ENCODE peak calls at places on chromosome 7, in four cellular contexts. J is SK-N-SH, E is Panc1, N is transverse colon. A is an unnamed sample. For H3K4me1, the result is how much of the 10 kb centered on the place peaks cover.

GRCh38 chr7:45978010-45978681 is 57.1 kb upstream of the IGFBP3 start:
- DNase-seq in N (no peak), J (no peak), E (peak), A (no peak)

GRCh38 chr7:127146746-127147536 is 105.8 kb downstream of the GRM8 start:
- DNase-seq in J (no peak), N (no peak), E (no peak), A (no peak)

GRCh38 chr7:35652124-35652523 is 42.8 kb downstream of the HERPUD2 start:
- DNase-seq in N (no peak), J (no peak), E (no peak), A (no peak)

GRCh38 chr7:73999664-74000420 is 28.1 kb upstream of the ELN start:
- DNase-seq in E (no peak), N (peak), J (no peak), A (no peak)

GRCh38 chr7:111232249-111233084 is 141.5 kb downstream of the LRRN3 start:
- DNase-seq in J (no peak), E (peak), N (no peak), A (no peak)

GRCh38 chr7:149016876-149017275 is 11.4 kb downstream of the PDIA4 start:
- DNase-seq in N (no peak), J (no peak), E (no peak), A (no peak)

GRCh38 chr7:24715661-24716479 is 41.4 kb downstream of the GSDME start:
- DNase-seq in N (no peak), J (peak), E (peak), A (no peak)

GRCh38 chr7:99096124-99096887 is 47.6 kb downstream of the SMURF1 start:
- DNase-seq in J (no peak), N (no peak), E (no peak), A (no peak)

GRCh38 chr7:101134399-101134980 is 7.6 kb downstream of the SERPINE1 start:
- DNase-seq in E (no peak), N (no peak), J (no peak), A (no peak)

GRCh38 chr7:106704000-106704840 is 43.3 kb upstream of the CCDC71L start:
- DNase-seq in J (no peak), E (no peak), N (no peak), A (no peak)

GRCh38 chr7:127713758-127714157 is 61.8 kb downstream of the SND1 start:
- DNase-seq in N (no peak), J (no peak), E (no peak), A (no peak)

GRCh38 chr7:78127009-78127408 is 328.4 kb downstream of the PHTF2 start:
- DNase-seq in J (no peak), E (no peak), N (no peak), A (no peak)

GRCh38 chr7:44521347-44522095 is 19.6 kb downstream of the NPC1L1 start:
- DNase-seq in J (no peak), N (no peak), E (no peak), A (no peak)

GRCh38 chr7:85186083-85186520 is 754 bp downstream of the SEMA3D start:
- DNase-seq in J (peak), N (peak), E (no peak), A (peak)

GRCh38 chr7:22572937-22573336 is 72.9 kb upstream of the STEAP1B start:
- DNase-seq in N (no peak), J (no peak), E (no peak), A (no peak)

GRCh38 chr7:129373651-129374428 is 60.4 kb upstream of the STRIP2 start:
- DNase-seq in J (no peak), E (no peak), N (no peak), A (no peak)

GRCh38 chr7:12092499-12093130 is 118.5 kb upstream of the TMEM106B start:
- DNase-seq in E (no peak), N (no peak), J (no peak), A (no peak)

GRCh38 chr7:2715341-2716231 is 27.6 kb downstream of the AMZ1 start:
- DNase-seq in J (no peak), E (no peak), N (no peak), A (no peak)
- H3K4me1 ChIP-seq in J (under half), E (under half), N (under half), A (under half)

DNA sequence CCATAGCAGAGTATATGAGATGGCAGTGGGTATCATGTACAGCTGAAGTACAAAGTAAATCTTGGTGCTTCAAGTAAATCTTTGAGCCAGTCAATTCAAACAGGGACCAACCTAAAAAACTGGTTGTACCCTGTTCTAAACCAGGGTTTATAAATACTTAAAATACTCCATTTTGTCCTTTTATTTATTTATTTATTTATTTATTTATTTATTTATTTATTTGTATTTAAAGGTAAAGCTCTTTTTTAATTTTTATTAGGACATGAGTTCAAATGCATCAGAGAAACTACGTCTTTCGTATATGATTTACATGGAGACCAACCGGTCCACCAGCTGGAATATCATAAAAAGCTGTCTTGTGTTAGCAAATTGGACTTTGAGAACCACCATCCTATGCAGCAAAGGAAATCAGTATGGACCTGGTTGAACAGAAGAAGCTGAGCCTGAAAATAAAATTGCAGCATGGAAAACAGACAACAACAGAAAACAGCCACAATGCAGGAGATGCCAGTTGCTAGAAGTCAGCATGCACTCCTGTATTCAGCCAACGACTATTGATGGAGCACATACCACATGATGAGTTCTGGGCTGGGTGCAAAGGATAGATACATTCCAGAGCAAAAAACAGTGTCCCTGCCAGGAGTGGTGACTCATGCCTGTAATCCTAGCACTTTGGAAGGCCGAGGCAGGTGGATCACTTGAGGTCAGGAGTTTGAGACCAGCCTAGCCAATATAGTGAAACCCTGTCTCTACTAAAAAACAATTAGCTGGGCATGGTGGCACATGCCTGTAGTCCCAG is 60.0 kb downstream of the PLXNA4 start:
- DNase-seq in J (no peak), E (no peak), N (no peak), A (no peak)
- TF ChIP-seq POLR2AphosphoS5 in J (no peak), E (no peak), N (no peak), A (no peak)

DNA sequence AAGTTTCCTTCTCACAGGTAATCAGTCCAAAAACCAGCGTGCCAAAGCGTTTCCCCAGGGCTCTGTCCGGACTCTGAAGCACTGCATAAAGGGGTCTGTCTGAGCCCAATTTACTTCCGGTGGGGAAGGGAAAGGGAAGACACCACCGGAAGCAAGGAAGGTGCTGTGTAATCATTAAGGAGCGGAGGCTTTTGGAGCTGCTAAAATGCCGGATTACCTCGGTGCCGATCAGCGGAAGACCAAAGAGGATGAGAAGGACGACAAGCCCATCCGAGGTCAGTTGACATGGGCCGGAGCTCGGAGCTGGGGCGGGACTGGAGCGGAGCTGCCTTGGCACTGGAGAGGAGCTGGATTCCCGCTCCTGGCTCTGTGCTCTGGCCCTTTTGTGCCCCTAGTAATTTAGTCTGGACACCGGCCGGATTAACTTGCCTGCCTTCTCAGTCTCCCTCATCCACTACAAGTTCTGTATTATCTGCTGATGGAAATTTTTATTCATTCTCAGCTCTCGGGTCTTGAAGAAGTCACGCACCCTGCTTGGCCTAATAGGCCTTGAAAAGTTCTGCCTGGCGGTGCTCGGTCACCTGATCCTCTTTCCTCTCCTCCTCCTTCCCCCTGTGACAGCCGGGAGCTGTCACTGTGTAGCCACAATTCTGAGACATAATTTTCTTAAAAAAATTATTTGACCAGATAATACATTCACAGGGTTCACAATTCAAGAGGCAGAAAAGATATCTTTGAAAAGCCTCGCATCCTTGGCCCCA is at the start of gene PSMC2:
- DNase-seq in J (peak), E (peak), N (peak), A (peak)
- H3K4me1 ChIP-seq in J (under half), E (under half), N (under half), A (under half)

DNA sequence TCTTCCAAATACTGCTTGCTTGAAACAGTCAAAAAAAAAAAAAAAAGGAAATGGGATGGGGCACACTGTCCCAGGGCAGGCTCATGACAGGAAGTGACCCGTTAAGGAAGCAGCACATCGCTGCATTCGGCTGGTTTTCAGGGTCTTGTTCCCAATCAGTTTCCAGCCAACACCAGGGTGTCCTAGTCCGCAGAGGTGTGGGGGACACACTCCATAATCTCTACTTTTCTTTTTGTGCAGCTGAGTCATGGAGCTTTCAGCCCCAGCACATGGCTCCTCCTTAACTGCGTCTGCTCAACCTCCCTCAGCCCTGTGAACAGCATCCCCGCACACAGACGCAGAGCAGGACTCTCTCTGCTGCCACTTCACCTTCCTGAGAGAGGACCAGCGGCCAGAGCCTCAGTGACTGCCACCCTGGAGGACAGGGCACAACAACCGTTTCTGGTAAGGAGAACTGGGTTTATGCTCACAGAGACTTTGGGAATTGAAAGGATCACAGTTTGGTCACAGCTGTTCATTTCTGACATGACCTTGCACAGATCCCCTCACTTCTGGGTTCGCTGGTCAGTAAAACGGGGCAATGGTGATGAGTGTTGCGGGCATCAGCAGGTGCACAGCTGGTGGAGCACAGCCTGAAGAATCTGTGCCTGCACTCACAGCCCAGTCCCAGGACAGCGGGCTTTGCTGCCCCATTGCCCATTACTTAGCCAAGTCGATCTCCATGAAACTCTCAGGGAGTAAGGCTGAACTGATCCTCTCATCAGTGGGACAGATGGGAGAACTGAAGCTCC is at the start of gene GIMAP5:
- DNase-seq in E (no peak), N (no peak), J (no peak), A (no peak)
- TF ChIP-seq POLR2AphosphoS5 in E (no peak), N (peak), J (no peak), A (no peak)

DNA sequence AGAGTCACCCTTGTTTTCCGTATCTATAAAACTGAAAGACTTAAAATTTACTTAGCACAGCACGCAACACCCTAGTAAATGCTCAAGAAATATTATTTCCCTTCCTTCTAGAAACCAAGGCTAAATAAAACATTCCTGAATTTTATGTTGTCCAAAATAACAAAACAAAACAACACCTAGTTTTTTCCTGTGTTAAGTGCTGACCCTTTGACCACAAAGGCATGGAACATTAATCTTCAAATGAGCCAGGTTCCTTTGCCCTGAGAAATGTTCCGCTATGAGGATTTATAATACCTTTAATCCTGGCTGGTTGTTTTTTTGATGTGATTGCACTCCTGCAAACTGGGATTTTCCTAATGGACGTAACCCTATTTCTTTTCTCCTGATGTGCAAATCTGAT is 29.0 kb upstream of the DGKI start:
- DNase-seq in E (no peak), J (no peak), N (no peak), A (no peak)
- H3K4me1 ChIP-seq in E (under half), J (under half), N (under half), A (half or more)

GRCh38 chr7:90595801-90596683 is at the start of gene CDK14:
- DNase-seq in E (no peak), J (peak), N (peak), A (peak)
- TF ChIP-seq POLR2AphosphoS5 in E (no peak), J (no peak), N (no peak), A (no peak)

GRCh38 chr7:95593343-95593742 is 3.0 kb downstream of the PDK4 start:
- DNase-seq in E (no peak), N (no peak), J (no peak), A (no peak)
- H3K4me1 ChIP-seq in E (under half), N (under half), J (under half), A (half or more)

GRCh38 chr7:27564881-27565482 is 97.7 kb downstream of the HIBADH start:
- DNase-seq in J (no peak), E (no peak), N (no peak), A (no peak)
- TF ChIP-seq POLR2AphosphoS5 in J (no peak), E (no peak), N (no peak), A (no peak)

DNA sequence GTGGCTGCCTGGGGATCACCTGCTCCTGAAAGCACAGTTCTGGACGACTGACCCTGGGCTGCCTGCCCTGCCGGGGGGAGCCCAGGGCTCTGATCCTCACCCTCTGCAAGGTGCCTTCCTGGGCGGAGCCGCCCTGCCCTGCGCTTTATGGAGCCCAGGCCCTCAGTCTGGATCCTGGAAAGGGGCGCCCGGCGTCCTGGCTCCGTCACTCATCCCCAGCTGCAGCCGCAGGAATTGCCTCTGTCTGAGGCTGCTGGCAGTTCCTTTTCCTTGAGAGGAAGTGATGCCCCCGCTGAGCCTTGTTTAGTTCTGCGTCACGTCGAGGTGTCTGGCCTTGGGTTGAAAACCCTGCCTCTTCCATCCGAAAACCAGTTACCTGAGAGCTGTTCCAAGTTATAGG is 5.2 kb downstream of the MAFK start:
- DNase-seq in E (no peak), J (no peak), N (no peak), A (peak)
- H3K4me1 ChIP-seq in E (half or more), J (half or more), N (under half), A (half or more)

A was measured in sigmoid colon.